ENCODE peak calls at places on chromosomes 11 and 22, in six cellular contexts. One of them, this sample, is unnamed.

GRCh38 chr11:35523351-35523768 is 2.1 kb downstream of the PAMR1 start:
- DNase-seq in nephron progenitor cell: no peak
- DNase-seq in heart left ventricle: no peak
- DNase-seq in right atrium auricular region: no peak
- DNase-seq in spleen: no peak
- DNase-seq in cardiac fibroblast: peak; percentile 8
- DNase-seq in this sample: no peak

GRCh38 chr11:67483498-67483798 is 622 bp downstream of the AIP start:
- DNase-seq in nephron progenitor cell: no peak
- DNase-seq in heart left ventricle: no peak
- DNase-seq in right atrium auricular region: no peak
- DNase-seq in spleen: no peak
- DNase-seq in cardiac fibroblast: no peak
- DNase-seq in this sample: no peak

GRCh38 chr11:96126917-96127595 is 203.1 kb upstream of the MTMR2 start:
- DNase-seq in nephron progenitor cell: no peak
- DNase-seq in heart left ventricle: no peak
- DNase-seq in right atrium auricular region: no peak
- DNase-seq in spleen: no peak
- DNase-seq in cardiac fibroblast: no peak
- DNase-seq in this sample: no peak

GRCh38 chr11:102453286-102453797 is 777 bp upstream of the TMEM123 start:
- DNase-seq in nephron progenitor cell: peak; percentile 41
- DNase-seq in heart left ventricle: no peak
- DNase-seq in right atrium auricular region: no peak
- DNase-seq in spleen: no peak
- DNase-seq in cardiac fibroblast: no peak
- DNase-seq in this sample: no peak

GRCh38 chr22:24937114-24937513 is 9.4 kb downstream of the LHFPL7 start:
- DNase-seq in nephron progenitor cell: no peak
- DNase-seq in heart left ventricle: no peak
- DNase-seq in right atrium auricular region: no peak
- DNase-seq in spleen: no peak
- DNase-seq in cardiac fibroblast: peak; percentile 60
- DNase-seq in this sample: no peak

GRCh38 chr11:134412508-134413333 is 679 bp upstream of the B3GAT1 start:
- DNase-seq in nephron progenitor cell: peak; percentile 65
- DNase-seq in heart left ventricle: no peak
- DNase-seq in right atrium auricular region: no peak
- DNase-seq in spleen: peak; percentile 67
- DNase-seq in cardiac fibroblast: no peak
- DNase-seq in this sample: peak; percentile 74

GRCh38 chr11:106684944-106685343 is 333.3 kb downstream of the GUCY1A2 start:
- DNase-seq in nephron progenitor cell: no peak
- DNase-seq in heart left ventricle: no peak
- DNase-seq in right atrium auricular region: no peak
- DNase-seq in spleen: no peak
- DNase-seq in cardiac fibroblast: no peak
- DNase-seq in this sample: no peak

GRCh38 chr11:8640305-8640932 is 42.0 kb downstream of the TRIM66 start:
- DNase-seq in nephron progenitor cell: no peak
- DNase-seq in heart left ventricle: no peak
- DNase-seq in right atrium auricular region: no peak
- DNase-seq in spleen: no peak
- DNase-seq in cardiac fibroblast: no peak
- DNase-seq in this sample: no peak

GRCh38 chr11:4626207-4627105 is 10.8 kb upstream of the OR51D1 start:
- DNase-seq in nephron progenitor cell: peak; percentile 88
- DNase-seq in heart left ventricle: peak; percentile 34
- DNase-seq in right atrium auricular region: no peak
- DNase-seq in spleen: no peak
- DNase-seq in cardiac fibroblast: peak; percentile 89
- DNase-seq in this sample: peak; percentile 84

GRCh38 chr11:44632466-44633123 is 67.1 kb downstream of the CD82 start:
- DNase-seq in nephron progenitor cell: no peak
- DNase-seq in heart left ventricle: peak; percentile 65
- DNase-seq in right atrium auricular region: peak; percentile 58
- DNase-seq in spleen: peak; percentile 80
- DNase-seq in cardiac fibroblast: peak; percentile 34
- DNase-seq in this sample: no peak

GRCh38 chr11:11876458-11876857 is 34.7 kb downstream of the USP47 start:
- DNase-seq in nephron progenitor cell: no peak
- DNase-seq in heart left ventricle: no peak
- DNase-seq in right atrium auricular region: no peak
- DNase-seq in spleen: no peak
- DNase-seq in cardiac fibroblast: peak; percentile 22
- DNase-seq in this sample: peak; percentile 36

GRCh38 chr11:20093775-20094174 is 66.5 kb downstream of the DBX1 start:
- DNase-seq in nephron progenitor cell: no peak
- DNase-seq in heart left ventricle: no peak
- DNase-seq in right atrium auricular region: no peak
- DNase-seq in spleen: no peak
- DNase-seq in cardiac fibroblast: peak; percentile 75
- DNase-seq in this sample: no peak

GRCh38 chr11:10925149-10925926 is 67.5 kb upstream of the ZBED5 start:
- DNase-seq in nephron progenitor cell: no peak
- DNase-seq in heart left ventricle: no peak
- DNase-seq in right atrium auricular region: no peak
- DNase-seq in spleen: no peak
- DNase-seq in cardiac fibroblast: no peak
- DNase-seq in this sample: peak; percentile 51

GRCh38 chr22:47282851-47283250 is 520.4 kb downstream of the TBC1D22A start:
- DNase-seq in nephron progenitor cell: no peak
- DNase-seq in heart left ventricle: no peak
- DNase-seq in right atrium auricular region: no peak
- DNase-seq in spleen: no peak
- DNase-seq in cardiac fibroblast: no peak
- DNase-seq in this sample: no peak

GRCh38 chr22:42780070-42780540 is 59.4 kb upstream of the A4GALT start:
- DNase-seq in nephron progenitor cell: peak; percentile 50
- DNase-seq in heart left ventricle: no peak
- DNase-seq in right atrium auricular region: no peak
- DNase-seq in spleen: no peak
- DNase-seq in cardiac fibroblast: peak; percentile 98
- DNase-seq in this sample: no peak

GRCh38 chr11:17595526-17596309 is 48.7 kb downstream of the OTOG start:
- DNase-seq in nephron progenitor cell: no peak
- DNase-seq in heart left ventricle: no peak
- DNase-seq in right atrium auricular region: no peak
- DNase-seq in spleen: peak; percentile 52
- DNase-seq in cardiac fibroblast: no peak
- DNase-seq in this sample: no peak

GRCh38 chr11:9089061-9089460 is 2.3 kb downstream of the SCUBE2 start:
- DNase-seq in nephron progenitor cell: no peak
- DNase-seq in heart left ventricle: no peak
- DNase-seq in right atrium auricular region: no peak
- DNase-seq in spleen: no peak
- DNase-seq in cardiac fibroblast: no peak
- DNase-seq in this sample: no peak

GRCh38 chr11:133942594-133942993 is 14.2 kb downstream of the IGSF9B start:
- DNase-seq in nephron progenitor cell: no peak
- DNase-seq in heart left ventricle: no peak
- DNase-seq in right atrium auricular region: no peak
- DNase-seq in spleen: no peak
- DNase-seq in cardiac fibroblast: no peak
- DNase-seq in this sample: peak; percentile 52

GRCh38 chr11:17927643-17928343 is 85.1 kb downstream of the SERGEF start:
- DNase-seq in nephron progenitor cell: no peak
- DNase-seq in heart left ventricle: no peak
- DNase-seq in right atrium auricular region: no peak
- DNase-seq in spleen: no peak
- DNase-seq in cardiac fibroblast: peak; percentile 35
- DNase-seq in this sample: no peak

GRCh38 chr11:111707039-111707690 is 59.0 kb downstream of the PPP2R1B start:
- DNase-seq in nephron progenitor cell: no peak
- DNase-seq in heart left ventricle: peak; percentile 51
- DNase-seq in right atrium auricular region: peak; percentile 86
- DNase-seq in spleen: no peak
- DNase-seq in cardiac fibroblast: peak; percentile 91
- DNase-seq in this sample: no peak

GRCh38 chr11:12430912-12431311 is 53.5 kb downstream of the PARVA start:
- DNase-seq in nephron progenitor cell: no peak
- DNase-seq in heart left ventricle: peak; percentile 81
- DNase-seq in right atrium auricular region: peak; percentile 87
- DNase-seq in spleen: no peak
- DNase-seq in cardiac fibroblast: peak; percentile 91
- DNase-seq in this sample: no peak

GRCh38 chr11:80462211-80462610 is 1021.4 kb upstream of the TENM4 start:
- DNase-seq in nephron progenitor cell: no peak
- DNase-seq in heart left ventricle: no peak
- DNase-seq in right atrium auricular region: no peak
- DNase-seq in spleen: no peak
- DNase-seq in cardiac fibroblast: peak; percentile 6
- DNase-seq in this sample: no peak

GRCh38 chr11:47186076-47186936 is at the start of gene PACSIN3:
- DNase-seq in nephron progenitor cell: peak; percentile 75
- DNase-seq in heart left ventricle: peak; percentile 59
- DNase-seq in right atrium auricular region: no peak
- DNase-seq in spleen: peak; percentile 82
- DNase-seq in cardiac fibroblast: peak; percentile 24
- DNase-seq in this sample: peak; percentile 47

GRCh38 chr11:108500721-108501120 is 2.5 kb upstream of the POGLUT3 start:
- DNase-seq in nephron progenitor cell: no peak
- DNase-seq in heart left ventricle: no peak
- DNase-seq in right atrium auricular region: no peak
- DNase-seq in spleen: no peak
- DNase-seq in cardiac fibroblast: no peak
- DNase-seq in this sample: no peak

GRCh38 chr11:122656073-122656630 is 630 bp downstream of the UBASH3B start:
- DNase-seq in nephron progenitor cell: peak; percentile 75
- DNase-seq in heart left ventricle: peak; percentile 49
- DNase-seq in right atrium auricular region: no peak
- DNase-seq in spleen: peak; percentile 93
- DNase-seq in cardiac fibroblast: peak; percentile 57
- DNase-seq in this sample: peak; percentile 58

GRCh38 chr11:32643526-32643925 is 59.9 kb downstream of the EIF3M start:
- DNase-seq in nephron progenitor cell: no peak
- DNase-seq in heart left ventricle: no peak
- DNase-seq in right atrium auricular region: no peak
- DNase-seq in spleen: no peak
- DNase-seq in cardiac fibroblast: peak; percentile 76
- DNase-seq in this sample: no peak

GRCh38 chr22:50627452-50627913 is 469 bp downstream of the ARSA start:
- DNase-seq in nephron progenitor cell: peak; percentile 53
- DNase-seq in heart left ventricle: no peak
- DNase-seq in right atrium auricular region: no peak
- DNase-seq in spleen: peak; percentile 90
- DNase-seq in cardiac fibroblast: no peak
- DNase-seq in this sample: peak; percentile 59

GRCh38 chr11:74226907-74227306 is 55.8 kb downstream of the PPME1 start:
- DNase-seq in nephron progenitor cell: no peak
- DNase-seq in heart left ventricle: no peak
- DNase-seq in right atrium auricular region: no peak
- DNase-seq in spleen: no peak
- DNase-seq in cardiac fibroblast: no peak
- DNase-seq in this sample: no peak

GRCh38 chr11:121338536-121338935 is 46.0 kb downstream of the SC5D start:
- DNase-seq in nephron progenitor cell: no peak
- DNase-seq in heart left ventricle: no peak
- DNase-seq in right atrium auricular region: no peak
- DNase-seq in spleen: no peak
- DNase-seq in cardiac fibroblast: no peak
- DNase-seq in this sample: no peak

GRCh38 chr11:121337740-121338272 is 45.2 kb downstream of the SC5D start:
- DNase-seq in nephron progenitor cell: no peak
- DNase-seq in heart left ventricle: no peak
- DNase-seq in right atrium auricular region: no peak
- DNase-seq in spleen: no peak
- DNase-seq in cardiac fibroblast: no peak
- DNase-seq in this sample: no peak

GRCh38 chr11:121336279-121336947 is 43.8 kb downstream of the SC5D start:
- DNase-seq in nephron progenitor cell: no peak
- DNase-seq in heart left ventricle: no peak
- DNase-seq in right atrium auricular region: no peak
- DNase-seq in spleen: no peak
- DNase-seq in cardiac fibroblast: no peak
- DNase-seq in this sample: no peak

GRCh38 chr11:121337078-121337477 is 44.5 kb downstream of the SC5D start:
- DNase-seq in nephron progenitor cell: no peak
- DNase-seq in heart left ventricle: no peak
- DNase-seq in right atrium auricular region: no peak
- DNase-seq in spleen: no peak
- DNase-seq in cardiac fibroblast: no peak
- DNase-seq in this sample: no peak

GRCh38 chr11:121334973-121335711 is 42.6 kb downstream of the SC5D start:
- DNase-seq in nephron progenitor cell: no peak
- DNase-seq in heart left ventricle: no peak
- DNase-seq in right atrium auricular region: no peak
- DNase-seq in spleen: no peak
- DNase-seq in cardiac fibroblast: no peak
- DNase-seq in this sample: no peak
- TF ChIP-seq CTCF in nephron progenitor cell: no peak
- TF ChIP-seq CTCF in heart left ventricle: no peak
- TF ChIP-seq CTCF in right atrium auricular region: peak; percentile 12
- TF ChIP-seq CTCF in spleen: no peak
- TF ChIP-seq CTCF in cardiac fibroblast: peak; percentile 15
- TF ChIP-seq CTCF in this sample: no peak

GRCh38 chr11:69704508-69705245 is 855 bp upstream of the FGF19 start:
- DNase-seq in nephron progenitor cell: peak; percentile 80
- DNase-seq in heart left ventricle: no peak
- DNase-seq in right atrium auricular region: no peak
- DNase-seq in spleen: peak; percentile 48
- DNase-seq in cardiac fibroblast: peak; percentile 8
- DNase-seq in this sample: peak; percentile 78
- TF ChIP-seq CTCF in nephron progenitor cell: peak; percentile 58
- TF ChIP-seq CTCF in heart left ventricle: peak; percentile 49
- TF ChIP-seq CTCF in right atrium auricular region: peak; percentile 65
- TF ChIP-seq CTCF in spleen: no peak
- TF ChIP-seq CTCF in cardiac fibroblast: peak; percentile 37
- TF ChIP-seq CTCF in this sample: peak; percentile 61

DNA sequence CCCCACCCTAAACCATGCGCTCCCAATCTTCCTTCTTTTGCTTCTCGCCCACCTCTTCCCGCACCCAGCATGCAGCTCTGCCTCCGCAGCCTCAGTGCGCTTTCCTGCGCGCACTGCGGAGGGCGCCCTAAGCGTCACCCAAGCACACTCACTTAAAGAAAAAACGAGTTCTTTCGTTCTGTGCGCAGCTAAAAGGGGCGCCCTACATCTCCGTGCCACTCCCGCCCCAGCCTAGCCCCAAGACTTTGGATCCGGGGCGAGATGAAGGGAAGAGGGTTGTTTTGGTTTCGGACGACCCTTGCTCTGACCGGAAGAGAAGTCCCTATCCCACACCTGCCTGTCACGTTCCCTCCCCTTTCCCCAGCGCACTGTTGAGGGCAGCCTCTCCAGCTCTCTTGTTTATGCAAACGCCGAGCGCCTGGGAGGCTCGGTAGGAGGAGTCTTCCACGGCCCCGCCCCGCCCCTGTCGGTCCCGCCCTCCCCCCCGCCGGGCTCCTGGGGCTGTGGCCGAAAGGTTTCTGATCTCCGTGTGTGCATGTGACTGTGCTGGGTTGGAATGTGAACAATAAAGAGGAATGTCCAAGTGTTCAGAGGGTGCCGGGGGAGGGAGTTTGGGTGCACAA is 5.3 kb downstream of the VSIG2 start:
- DNase-seq in nephron progenitor cell: peak; percentile 77
- DNase-seq in heart left ventricle: peak; percentile 69
- DNase-seq in right atrium auricular region: peak; percentile 79
- DNase-seq in spleen: peak; percentile 93
- DNase-seq in cardiac fibroblast: peak; percentile 67
- DNase-seq in this sample: peak; percentile 50
- TF ChIP-seq CTCF in nephron progenitor cell: no peak
- TF ChIP-seq CTCF in heart left ventricle: peak; percentile 22
- TF ChIP-seq CTCF in right atrium auricular region: peak; percentile 57
- TF ChIP-seq CTCF in spleen: peak; percentile 64
- TF ChIP-seq CTCF in cardiac fibroblast: peak; percentile 36
- TF ChIP-seq CTCF in this sample: no peak

GRCh38 chr11:84804026-84804425 is 823.1 kb downstream of the DLG2 start:
- DNase-seq in nephron progenitor cell: no peak
- DNase-seq in heart left ventricle: no peak
- DNase-seq in right atrium auricular region: no peak
- DNase-seq in spleen: no peak
- DNase-seq in cardiac fibroblast: no peak
- DNase-seq in this sample: no peak
- TF ChIP-seq CTCF in nephron progenitor cell: no peak
- TF ChIP-seq CTCF in heart left ventricle: no peak
- TF ChIP-seq CTCF in right atrium auricular region: no peak
- TF ChIP-seq CTCF in spleen: no peak
- TF ChIP-seq CTCF in cardiac fibroblast: no peak
- TF ChIP-seq CTCF in this sample: no peak

This sample was measured in glutamatergic neuron.